ENCODE peak calls at places on chromosomes 6 and 20, in five cellular contexts. V, U, F, K and N are unnamed samples.

GRCh38 chr6:37338745-37339255 is 15.0 kb upstream of the RNF8 start:
- DNase-seq in V (no peak), U (no peak), F (peak), K (no peak), N (no peak)

GRCh38 chr6:147285087-147285855 is 81.1 kb downstream of the STXBP5 start:
- DNase-seq in V (peak), U (peak), F (peak), K (no peak), N (peak)

GRCh38 chr6:52020961-52021570 is 66.3 kb downstream of the PKHD1 start:
- DNase-seq in V (peak), U (peak), F (peak), K (no peak), N (peak)

GRCh38 chr6:52390361-52390727 is 28.4 kb downstream of the PAQR8 start:
- DNase-seq in V (peak), U (peak), F (peak), K (peak), N (peak)

GRCh38 chr6:149061933-149062332 is 255.6 kb upstream of the TAB2 start:
- DNase-seq in V (no peak), U (no peak), F (no peak), K (no peak), N (no peak)

GRCh38 chr6:100719883-100720682 is 161.0 kb downstream of the ASCC3 start:
- DNase-seq in V (peak), U (peak), F (peak), K (no peak), N (peak)

GRCh38 chr20:2387180-2387577 is 6.5 kb downstream of the TGM6 start:
- DNase-seq in V (no peak), U (peak), F (peak), K (peak), N (peak)

GRCh38 chr20:57804470-57805250 is 94.8 kb upstream of the PMEPA1 start:
- DNase-seq in V (no peak), U (no peak), F (no peak), K (no peak), N (no peak)

GRCh38 chr6:158321960-158322359 is 9.7 kb downstream of the TULP4 start:
- DNase-seq in V (no peak), U (peak), F (peak), K (no peak), N (peak)

GRCh38 chr6:130405549-130405948 is 39.7 kb downstream of the TMEM200A start:
- DNase-seq in V (no peak), U (no peak), F (no peak), K (no peak), N (no peak)

GRCh38 chr6:118895241-118895561 is 1.2 kb downstream of the ASF1A start:
- DNase-seq in V (no peak), U (no peak), F (no peak), K (no peak), N (peak)

GRCh38 chr6:157131250-157131649 is 192.1 kb downstream of the TMEM242 start:
- DNase-seq in V (no peak), U (no peak), F (no peak), K (no peak), N (no peak)

GRCh38 chr20:38117635-38118034 is 47.4 kb downstream of the TGM2 start:
- DNase-seq in V (no peak), U (peak), F (peak), K (no peak), N (peak)

GRCh38 chr20:9301129-9302072 is 213.0 kb upstream of the LAMP5 start:
- DNase-seq in V (no peak), U (peak), F (peak), K (no peak), N (peak)

GRCh38 chr6:20302702-20303251 is 90.5 kb upstream of the MBOAT1 start:
- DNase-seq in V (no peak), U (peak), F (peak), K (no peak), N (peak)

GRCh38 chr6:21955196-21955595 is 341.6 kb downstream of the PRL start:
- DNase-seq in V (no peak), U (no peak), F (no peak), K (no peak), N (no peak)